ENCODE peak calls at places on chromosomes 6 and 20, in four cellular contexts. U is K562, L is HepG2, C is GM12878. R is an unnamed sample.

GRCh38 chr6:114747995-114748625 is 405.3 kb upstream of the HS3ST5 start:
- DNase-seq in U (peak), L (peak), C (no peak), R (peak)

GRCh38 chr6:144897441-144897921 is 612.3 kb downstream of the UTRN start:
- DNase-seq in U (no peak), L (no peak), C (no peak), R (no peak)

GRCh38 chr6:92892626-92893025 is 526.7 kb downstream of the EPHA7 start:
- DNase-seq in U (no peak), L (no peak), C (no peak), R (no peak)

GRCh38 chr6:139133733-139134360 is 1.0 kb upstream of the HECA start:
- DNase-seq in U (no peak), L (no peak), C (no peak), R (no peak)

GRCh38 chr6:17021539-17021889 is 80.3 kb upstream of the STMND1 start:
- DNase-seq in U (no peak), L (no peak), C (no peak), R (no peak)

GRCh38 chr20:3162080-3162611 is 2.5 kb upstream of the FASTKD5 start:
- DNase-seq in U (no peak), L (no peak), C (no peak), R (no peak)

GRCh38 chr6:169085466-169085865 is 168.2 kb downstream of the THBS2 start:
- DNase-seq in U (no peak), L (no peak), C (no peak), R (no peak)

GRCh38 chr20:24584538-24585356 is 115.3 kb downstream of the SYNDIG1 start:
- DNase-seq in U (no peak), L (no peak), C (no peak), R (no peak)

GRCh38 chr20:37640600-37641561 is 52.9 kb upstream of the CTNNBL1 start:
- DNase-seq in U (peak), L (no peak), C (no peak), R (no peak)

GRCh38 chr20:49400410-49400809 is 82.1 kb downstream of the KCNB1 start:
- DNase-seq in U (no peak), L (no peak), C (no peak), R (no peak)

GRCh38 chr6:167444602-167445346 is 119.9 kb downstream of the TTLL2 start:
- DNase-seq in U (no peak), L (peak), C (no peak), R (no peak)

GRCh38 chr6:27352850-27353249 is 35.7 kb upstream of the ZNF391 start:
- DNase-seq in U (no peak), L (no peak), C (no peak), R (no peak)

GRCh38 chr20:13199279-13199678 is 21.8 kb upstream of the ISM1 start:
- DNase-seq in U (no peak), L (no peak), C (no peak), R (peak)

GRCh38 chr6:112286010-112286409 is 31.6 kb upstream of the LAMA4 start:
- DNase-seq in U (no peak), L (no peak), C (peak), R (no peak)

GRCh38 chr6:82681119-82681714 is 317.6 kb downstream of the TPBG start:
- DNase-seq in U (no peak), L (no peak), C (no peak), R (no peak)

GRCh38 chr6:75065524-75065923 is 140.3 kb downstream of the COL12A1 start:
- DNase-seq in U (no peak), L (no peak), C (no peak), R (peak)
- TF ChIP-seq SP1 in U (no peak), L (no peak), C (no peak), R (no peak)

GRCh38 chr6:52403627-52404026 is 16.5 kb upstream of the EFHC1 start:
- DNase-seq in U (no peak), L (no peak), C (no peak), R (no peak)
- TF ChIP-seq FOXK2 in U (no peak), L (no peak), C (no peak), R (no peak)

GRCh38 chr6:87847830-87848210 is 145.8 kb upstream of the AKIRIN2 start:
- DNase-seq in U (no peak), L (no peak), C (no peak), R (no peak)
- TF ChIP-seq SP1 in U (no peak), L (no peak), C (no peak), R (no peak)

DNA sequence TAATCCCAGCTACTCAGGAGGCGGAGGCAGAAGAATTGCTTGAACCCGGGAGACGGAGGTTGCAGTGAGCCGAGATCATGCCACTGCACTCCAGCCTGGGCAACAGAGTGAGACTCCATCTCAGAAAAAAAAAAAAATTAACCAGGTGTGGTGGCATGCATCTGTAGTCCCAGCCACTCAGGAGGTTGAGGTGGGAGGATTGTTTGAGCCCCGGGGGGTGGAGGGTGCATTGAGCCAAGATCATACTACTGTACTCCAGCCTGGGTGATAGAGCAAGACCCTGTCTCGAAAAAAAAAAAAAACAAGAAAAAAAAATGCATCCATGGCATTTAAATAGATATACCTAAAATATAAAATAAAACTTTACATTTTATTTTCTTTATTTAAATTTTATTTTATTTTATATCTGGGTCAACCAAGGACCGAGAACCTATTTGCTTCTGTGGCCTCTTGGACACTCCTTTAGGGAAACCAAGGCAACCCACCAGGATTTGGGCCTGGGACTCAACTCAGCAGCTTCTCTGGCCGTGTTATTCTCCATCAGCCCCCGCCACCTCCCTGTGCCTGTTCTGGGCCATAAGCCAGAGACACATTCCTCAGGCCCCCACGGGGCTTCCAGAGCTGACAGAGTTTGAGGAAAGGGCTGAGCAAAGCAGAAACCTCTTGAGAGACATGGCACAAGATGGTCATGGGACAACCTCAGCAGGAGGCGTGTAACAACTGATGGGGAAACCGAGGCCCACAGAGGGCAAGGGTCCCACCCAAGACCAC is 6.2 kb downstream of the SNTA1 start:
- DNase-seq in U (no peak), L (no peak), C (no peak), R (no peak)
- TF ChIP-seq FOXK2 in U (no peak), L (no peak), C (no peak), R (no peak)

GRCh38 chr20:51287628-51288413 is 254.7 kb downstream of the NFATC2 start:
- DNase-seq in U (no peak), L (no peak), C (no peak), R (no peak)

GRCh38 chr20:51284161-51284560 is 258.4 kb downstream of the NFATC2 start:
- DNase-seq in U (no peak), L (no peak), C (no peak), R (no peak)

GRCh38 chr20:51285684-51286083 is 256.8 kb downstream of the NFATC2 start:
- DNase-seq in U (no peak), L (no peak), C (no peak), R (no peak)

GRCh38 chr20:51286758-51287157 is 255.8 kb downstream of the NFATC2 start:
- DNase-seq in U (no peak), L (no peak), C (no peak), R (no peak)

GRCh38 chr20:51284871-51285270 is 257.6 kb downstream of the NFATC2 start:
- DNase-seq in U (no peak), L (no peak), C (no peak), R (no peak)
- TF ChIP-seq SP1 in U (no peak), L (no peak), C (no peak), R (no peak)

DNA sequence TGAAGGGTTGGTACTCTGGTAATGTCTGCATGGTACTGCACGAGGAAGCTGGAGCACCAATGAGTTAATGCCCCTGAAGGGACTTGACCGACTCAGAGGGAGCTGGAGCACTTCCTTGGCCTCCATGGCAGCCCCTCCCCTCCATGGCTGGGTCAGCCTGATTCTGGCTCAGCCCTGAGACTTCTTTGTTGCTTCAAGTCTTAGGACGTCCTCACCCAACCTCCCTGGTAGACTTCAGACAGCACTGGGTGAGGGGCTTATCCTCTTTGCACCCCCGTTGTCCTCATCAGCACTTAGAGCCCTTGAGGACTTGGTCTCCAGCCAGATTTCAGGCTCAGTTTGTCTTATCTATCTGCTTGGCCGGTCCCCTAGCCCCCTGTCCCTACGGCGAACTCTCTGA is 16.4 kb upstream of the TAGAP start:
- DNase-seq in U (no peak), L (no peak), C (no peak), R (no peak)
- TF ChIP-seq FOXK2 in U (no peak), L (no peak), C (no peak), R (no peak)

GRCh38 chr6:45513843-45514242 is 136.1 kb upstream of the SUPT3H start:
- DNase-seq in U (no peak), L (no peak), C (no peak), R (no peak)

GRCh38 chr6:45512594-45512993 is 134.9 kb upstream of the SUPT3H start:
- DNase-seq in U (no peak), L (no peak), C (no peak), R (no peak)

GRCh38 chr6:45513331-45513730 is 135.6 kb upstream of the SUPT3H start:
- DNase-seq in U (no peak), L (no peak), C (no peak), R (no peak)

GRCh38 chr6:45518321-45518720 is 140.6 kb upstream of the SUPT3H start:
- DNase-seq in U (no peak), L (no peak), C (no peak), R (no peak)

GRCh38 chr6:45514454-45514853 is 136.7 kb upstream of the SUPT3H start:
- DNase-seq in U (peak), L (no peak), C (no peak), R (no peak)
- TF ChIP-seq SP1 in U (no peak), L (no peak), C (no peak), R (no peak)

DNA sequence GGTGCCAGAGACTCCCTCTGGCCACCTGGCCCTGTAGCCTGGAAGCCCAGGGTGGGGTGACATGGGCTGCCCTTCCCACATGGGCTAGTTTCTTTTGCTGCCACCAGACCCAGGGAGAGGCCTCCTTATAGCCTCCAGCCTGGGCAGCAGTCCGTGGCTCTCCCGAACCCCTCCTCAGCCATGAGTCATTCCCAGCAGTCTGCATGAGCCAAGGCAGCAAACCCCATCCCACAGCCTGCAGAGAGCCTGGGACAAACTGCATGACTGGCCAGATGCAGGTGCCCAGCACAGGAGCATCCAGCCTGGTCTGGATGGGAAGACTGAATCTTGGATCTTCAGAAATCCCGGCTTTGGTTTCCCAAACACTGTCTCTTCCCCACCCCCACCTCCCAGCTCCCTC is 75.7 kb downstream of the MRPL14 start:
- DNase-seq in U (no peak), L (no peak), C (no peak), R (no peak)
- TF ChIP-seq FOXK2 in U (no peak), L (no peak), C (no peak), R (no peak)

GRCh38 chr20:6269163-6269873 is 146.5 kb upstream of the FERMT1 start:
- DNase-seq in U (peak), L (no peak), C (no peak), R (no peak)

GRCh38 chr20:6265204-6265904 is 142.5 kb upstream of the FERMT1 start:
- DNase-seq in U (peak), L (peak), C (no peak), R (no peak)
- TF ChIP-seq SP1 in U (no peak), L (no peak), C (no peak), R (no peak)